ENCODE peak calls at places on chromosome 21, in eight cellular contexts. T, C, E, Z, V, Y, K and Q are unnamed samples.

GRCh38 chr21:34926784-34927548 is 122.1 kb downstream of the RUNX1 start:
- DNase-seq in V (no peak), C (no peak), T (no peak), Z (no peak), Y (no peak), K (peak; percentile 72), E (no peak), Q (no peak)

GRCh38 chr21:28516996-28517592 is 475.6 kb downstream of the LTN1 start:
- DNase-seq in V (peak; percentile 11), Y (peak; percentile 8), E (no peak), Z (peak; percentile 85), T (peak; percentile 32), K (peak; percentile 60), C (peak; percentile 92), Q (peak; percentile 47)

GRCh38 chr21:32771134-32771523 is 426 bp downstream of the PAXBP1 start:
- DNase-seq in Y (no peak), T (no peak), K (peak; percentile 33), C (peak; percentile 78), V (peak; percentile 77), Z (peak; percentile 61), E (no peak), Q (peak; percentile 80)

GRCh38 chr21:36120304-36120902 is 14.5 kb upstream of the CBR3 start:
- DNase-seq in C (no peak), T (no peak), E (no peak), Y (no peak), V (no peak), Z (no peak), K (no peak), Q (no peak)

GRCh38 chr21:46130721-46131720 is 24.4 kb downstream of the FTCD start:
- DNase-seq in E (no peak), Y (no peak), T (no peak), V (no peak), C (no peak), Z (no peak), K (no peak), Q (no peak)

GRCh38 chr21:16535100-16535418 is 805.3 kb downstream of the USP25 start:
- DNase-seq in V (no peak), Z (no peak), Y (no peak), K (no peak), E (no peak), C (no peak), T (peak; percentile 61), Q (peak; percentile 28)

GRCh38 chr21:46392921-46393320 is 65.8 kb upstream of the DIP2A start:
- DNase-seq in Z (no peak), K (no peak), T (no peak), E (no peak), V (no peak), C (no peak), Y (no peak), Q (no peak)

GRCh38 chr21:24895885-24896734 is 711.2 kb downstream of the MRPL39 start:
- DNase-seq in E (no peak), K (no peak), C (peak; percentile 66), Y (peak; percentile 49), T (no peak), Z (peak; percentile 48), V (no peak), Q (peak; percentile 1)

GRCh38 chr21:18049461-18049860 is 195.2 kb upstream of the CHODL start:
- DNase-seq in C (no peak), Z (no peak), K (no peak), V (no peak), Y (no peak), E (no peak), T (no peak), Q (no peak)

GRCh38 chr21:36113647-36114428 is 21.0 kb upstream of the CBR3 start:
- DNase-seq in Y (no peak), Z (no peak), K (peak; percentile 70), T (no peak), E (no peak), C (no peak), V (no peak), Q (no peak)

GRCh38 chr21:37842163-37842919 is 73.9 kb downstream of the KCNJ6 start:
- DNase-seq in K (no peak), Y (no peak), Z (no peak), C (no peak), E (no peak), V (no peak), T (no peak), Q (no peak)

GRCh38 chr21:39537571-39537970 is 75.2 kb upstream of the B3GALT5 start:
- DNase-seq in V (no peak), Z (no peak), C (peak; percentile 86), T (no peak), Y (no peak), E (no peak), K (no peak), Q (no peak)

GRCh38 chr21:29674343-29674742 is 265.5 kb downstream of the GRIK1 start:
- DNase-seq in K (no peak), V (no peak), T (no peak), Y (no peak), Z (no peak), E (no peak), C (no peak), Q (no peak)

GRCh38 chr21:29673096-29673610 is 266.6 kb downstream of the GRIK1 start:
- DNase-seq in E (no peak), V (no peak), T (no peak), Z (no peak), C (no peak), K (no peak), Y (no peak), Q (no peak)

GRCh38 chr21:29670228-29670627 is 269.6 kb downstream of the GRIK1 start:
- DNase-seq in T (no peak), E (no peak), Y (no peak), Z (no peak), K (no peak), C (no peak), V (no peak), Q (no peak)

GRCh38 chr21:29669416-29669815 is 270.4 kb downstream of the GRIK1 start:
- DNase-seq in C (no peak), K (no peak), V (no peak), Y (no peak), E (no peak), Z (no peak), T (no peak), Q (peak; percentile 38)

DNA sequence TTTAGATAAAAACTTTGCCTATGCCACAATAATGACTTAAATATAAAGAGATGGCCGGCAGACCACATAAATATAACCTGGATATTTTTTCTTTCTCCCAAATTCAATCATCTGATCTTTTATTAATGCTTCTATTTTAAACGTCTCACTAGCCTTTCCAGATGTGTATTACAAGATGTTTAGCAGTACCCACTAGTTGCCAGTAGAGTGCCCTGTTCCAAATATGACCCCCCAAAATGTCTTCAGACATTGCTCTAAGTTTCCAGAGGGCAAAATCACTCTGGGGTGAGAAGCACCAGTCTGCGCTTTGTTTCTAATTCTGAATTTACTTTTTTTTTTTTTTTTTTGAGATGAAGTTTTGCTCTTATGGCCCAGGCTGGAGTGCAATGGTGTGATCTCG is 268.1 kb downstream of the GRIK1 start:
- DNase-seq in T (no peak), K (no peak), V (peak; percentile 48), E (no peak), C (peak; percentile 19), Y (no peak), Z (no peak), Q (no peak)
- TF ChIP-seq POLR2AphosphoS5 in T (no peak), K (no peak), V (no peak), E (no peak), C (no peak), Y (no peak), Z (no peak), Q (no peak)

GRCh38 chr21:14530574-14530973 is 15.5 kb downstream of the SAMSN1 start:
- DNase-seq in T (no peak), V (no peak), K (no peak), E (no peak), Y (no peak), C (no peak), Z (no peak), Q (no peak)

GRCh38 chr21:14535702-14536101 is 10.4 kb downstream of the SAMSN1 start:
- DNase-seq in Y (no peak), C (no peak), T (no peak), E (no peak), V (no peak), Z (no peak), K (no peak), Q (no peak)

GRCh38 chr21:14531927-14532326 is 14.2 kb downstream of the SAMSN1 start:
- DNase-seq in V (no peak), E (no peak), T (no peak), Z (no peak), K (no peak), Y (no peak), C (no peak), Q (no peak)

GRCh38 chr21:14536929-14537328 is 9.2 kb downstream of the SAMSN1 start:
- DNase-seq in C (no peak), Y (no peak), K (no peak), Z (no peak), T (no peak), V (no peak), E (no peak), Q (no peak)

GRCh38 chr21:14533555-14534400 is 12.3 kb downstream of the SAMSN1 start:
- DNase-seq in T (peak; percentile 77), E (peak; percentile 67), K (no peak), Z (no peak), C (no peak), V (no peak), Y (peak; percentile 56), Q (no peak)
- H3K4me2 ChIP-seq in T (peak overlapping the region; percentile 77), E (peak overlapping the region; percentile 49), K (no peak overlapping the region), Z (no peak overlapping the region), C (no peak overlapping the region), V (peak overlapping the region; percentile 68), Y (peak overlapping the region; percentile 86), Q (no peak overlapping the region)

DNA sequence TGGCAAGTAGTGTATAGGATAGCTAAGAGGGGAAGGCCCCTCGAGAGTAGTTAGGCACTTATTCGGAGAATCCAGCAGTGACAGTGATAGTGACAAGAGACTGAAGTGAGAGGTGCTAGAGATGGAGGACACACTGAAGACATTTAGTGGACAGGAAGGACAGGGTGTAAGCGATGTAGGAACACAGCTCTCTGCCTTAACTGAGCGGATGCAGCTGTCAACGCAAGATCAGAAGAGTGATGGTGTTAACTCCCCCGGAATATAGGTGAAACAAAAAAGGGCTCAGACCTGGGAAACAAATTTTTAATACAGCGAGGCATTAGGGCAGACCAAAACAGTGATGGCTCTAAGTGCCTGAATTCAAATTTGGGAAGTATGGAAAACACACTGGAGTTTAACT is 15.8 kb downstream of the SOD1 start:
- DNase-seq in Y (no peak), E (no peak), K (no peak), Z (no peak), T (no peak), V (no peak), C (no peak), Q (no peak)
- TF ChIP-seq POLR2AphosphoS5 in Y (no peak), E (no peak), K (no peak), Z (no peak), T (no peak), V (no peak), C (no peak), Q (no peak)

DNA sequence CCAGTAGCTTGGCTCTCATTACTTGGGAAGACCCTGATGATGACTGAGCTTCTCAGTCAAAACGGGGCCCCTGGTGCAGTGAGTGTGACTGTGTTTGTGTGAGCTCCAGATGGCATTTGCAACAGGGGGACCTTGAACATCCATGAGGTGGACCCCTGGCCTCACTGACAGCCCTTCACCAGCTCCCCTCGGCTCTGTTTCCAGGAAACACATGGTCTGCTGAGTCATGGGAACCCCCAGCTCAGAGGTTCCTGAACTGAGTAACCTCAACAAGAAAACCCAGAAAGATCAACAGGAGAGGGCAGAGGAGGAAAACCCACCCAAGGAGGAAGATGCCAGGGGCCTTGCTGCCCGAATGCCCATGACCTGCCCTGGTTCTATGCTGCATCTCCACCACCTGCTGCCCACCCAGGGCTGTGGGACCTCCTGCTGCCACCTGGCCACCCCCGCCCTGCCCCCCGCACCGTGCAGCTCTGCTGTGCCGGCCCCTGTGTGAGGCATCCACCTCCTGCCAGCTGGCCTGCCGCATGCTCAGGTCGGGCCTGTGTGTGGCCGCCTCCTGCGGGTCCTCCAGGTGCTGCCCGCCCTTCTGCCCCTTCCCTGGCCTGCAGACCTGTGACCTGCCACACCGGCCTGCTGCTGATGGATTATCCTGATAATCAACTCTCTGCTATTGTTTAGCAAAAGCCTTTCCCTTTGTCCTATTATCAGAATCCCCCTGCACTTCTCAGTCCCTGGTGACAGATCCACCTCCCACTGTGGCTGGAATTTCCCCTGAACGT is 4.2 kb upstream of the KRTAP12-1 start:
- DNase-seq in V (no peak), E (no peak), T (no peak), K (no peak), Z (no peak), Y (no peak), C (peak; percentile 27), Q (no peak)
- H3K4me2 ChIP-seq in V (no peak overlapping the region), E (no peak overlapping the region), T (no peak overlapping the region), K (no peak overlapping the region), Z (peak overlapping the region; percentile 16), Y (no peak overlapping the region), C (peak overlapping the region; percentile 8), Q (no peak overlapping the region)